ENCODE peak calls at places on chromosomes 6 and 20, in nine cellular contexts. F is HEK293T; S is SK-N-SH; T is Calu3; H is nucleus accumbens; D is fibroblast of villous mesenchyme; R is fibroblast of lung; A is activated T-helper 9 cell treated with anti-CD3 and anti-CD28 coated beads, Interleukin-2, amount 50 U/mL, for 16 hours; N is T follicular helper cell. Q is an unnamed sample.
A peak's percentile ranks its signal among the peaks of the same experiment; 100 is the strongest.

GRCh38 chr6:121540210-121540609 is 104.8 kb downstream of the GJA1 start:
- DNase-seq in F (no peak), S (no peak), T (no peak), H (no peak), D (no peak), R (no peak), A (no peak), N (no peak), Q (no peak)

GRCh38 chr6:146041282-146041681 is 12.4 kb downstream of the GRM1 start:
- DNase-seq in F (peak; percentile 62), S (no peak), T (peak; percentile 32), H (no peak), D (peak; percentile 0), R (peak; percentile 21), A (no peak), N (no peak), Q (peak; percentile 49)

GRCh38 chr6:131000544-131000943 is 62.5 kb downstream of the EPB41L2 start:
- DNase-seq in F (no peak), S (no peak), T (no peak), H (no peak), D (peak; percentile 71), R (no peak), A (no peak), N (no peak), Q (peak; percentile 9)

GRCh38 chr6:165119231-165120020 is 190.0 kb downstream of the C6orf118 start:
- DNase-seq in F (no peak), S (no peak), T (no peak), H (no peak), D (peak; percentile 6), R (peak; percentile 14), A (no peak), N (no peak), Q (no peak)

GRCh38 chr6:126880926-126881325 is 237.5 kb upstream of the RSPO3 start:
- DNase-seq in F (no peak), S (no peak), T (no peak), H (no peak), D (no peak), R (no peak), A (no peak), N (no peak), Q (no peak)

GRCh38 chr20:42701948-42702347 is 487.8 kb downstream of the PTPRT start:
- DNase-seq in F (no peak), S (no peak), T (no peak), H (no peak), D (no peak), R (no peak), A (no peak), N (no peak), Q (no peak)

GRCh38 chr20:51119914-51120313 is 97.0 kb upstream of the KCNG1 start:
- DNase-seq in F (no peak), S (no peak), T (no peak), H (no peak), D (no peak), R (no peak), A (no peak), N (no peak), Q (no peak)

GRCh38 chr20:36854343-36855240 is 21.3 kb upstream of the TLDC2 start:
- DNase-seq in F (no peak), S (no peak), T (peak; percentile 48), H (no peak), D (peak; percentile 52), R (no peak), A (no peak), N (no peak), Q (no peak)

GRCh38 chr20:9417665-9418064 is 96.7 kb upstream of the LAMP5 start:
- DNase-seq in F (no peak), S (no peak), T (no peak), H (no peak), D (peak; percentile 23), R (peak; percentile 75), A (no peak), N (no peak), Q (no peak)

GRCh38 chr20:56483970-56484369 is 15.5 kb downstream of the RTF2 start:
- DNase-seq in F (no peak), S (no peak), T (no peak), H (no peak), D (no peak), R (no peak), A (no peak), N (no peak), Q (no peak)

GRCh38 chr6:87909849-87910248 is 137.8 kb upstream of the SPACA1 start:
- DNase-seq in F (no peak), S (no peak), T (peak; percentile 52), H (no peak), D (peak; percentile 10), R (peak; percentile 97), A (no peak), N (no peak), Q (no peak)

GRCh38 chr6:159609813-159610212 is 83.2 kb downstream of the SOD2 start:
- DNase-seq in F (no peak), S (no peak), T (no peak), H (no peak), D (no peak), R (no peak), A (no peak), N (no peak), Q (no peak)

GRCh38 chr6:26420607-26421235 is 18.6 kb downstream of the BTN3A1 start:
- DNase-seq in F (peak; percentile 35), S (peak; percentile 48), T (peak; percentile 47), H (no peak), D (peak; percentile 39), R (peak; percentile 48), A (no peak), N (no peak), Q (no peak)